ENCODE peak calls at places on chromosomes 12 and 14, in four cellular contexts. Z is HepG2, S is H1, B is GM12878. X is an unnamed sample.

GRCh38 chr14:64910847-64911495 is 3.3 kb upstream of the CHURC1 start:
- DNase-seq in Z (peak; percentile 19), S (no peak), B (no peak), X (peak; percentile 35)

GRCh38 chr14:101033446-101034165 is 130.1 kb upstream of the RTL1 start:
- DNase-seq in Z (no peak), S (no peak), B (no peak), X (no peak)

GRCh38 chr14:44448816-44449411 is 58.2 kb downstream of the FSCB start:
- DNase-seq in Z (peak; percentile 14), S (no peak), B (no peak), X (no peak)

GRCh38 chr12:87136330-87136976 is 880.3 kb upstream of the MGAT4C start:
- DNase-seq in Z (no peak), S (no peak), B (no peak), X (no peak)

GRCh38 chr12:14825256-14825655 is 11.3 kb upstream of the SMCO3 start:
- DNase-seq in Z (no peak), S (no peak), B (no peak), X (no peak)

GRCh38 chr12:42473130-42473529 is 116.4 kb downstream of the PRICKLE1 start:
- DNase-seq in Z (no peak), S (no peak), B (no peak), X (no peak)

GRCh38 chr12:27542628-27543027 is 18.6 kb downstream of the PPFIBP1 start:
- DNase-seq in Z (no peak), S (no peak), B (no peak), X (no peak)

GRCh38 chr14:53148612-53149202 is 4.4 kb downstream of the DDHD1 start:
- DNase-seq in Z (no peak), S (no peak), B (peak; percentile 57), X (no peak)

GRCh38 chr12:48292030-48292429 is 58.7 kb downstream of the ZNF641 start:
- DNase-seq in Z (no peak), S (no peak), B (no peak), X (no peak)

GRCh38 chr12:103647267-103647666 is 60.2 kb downstream of the STAB2 start:
- DNase-seq in Z (no peak), S (no peak), B (no peak), X (no peak)

GRCh38 chr14:52876311-52876710 is 74.5 kb downstream of the FERMT2 start:
- DNase-seq in Z (no peak), S (no peak), B (no peak), X (no peak)

GRCh38 chr12:43288666-43289065 is 263.3 kb downstream of the ADAMTS20 start:
- DNase-seq in Z (no peak), S (no peak), B (no peak), X (no peak)

GRCh38 chr12:25004447-25004846 is 55.5 kb upstream of the BCAT1 start:
- DNase-seq in Z (no peak), S (no peak), B (no peak), X (no peak)

GRCh38 chr12:49967777-49968250 is 4.9 kb upstream of the AQP6 start:
- DNase-seq in Z (no peak), S (no peak), B (no peak), X (no peak)

GRCh38 chr12:123106640-123107359 is 44.1 kb downstream of the PITPNM2 start:
- DNase-seq in Z (no peak), S (no peak), B (no peak), X (no peak)

GRCh38 chr14:103391048-103391447 is 5.8 kb downstream of the MARK3 start:
- DNase-seq in Z (peak; percentile 44), S (no peak), B (no peak), X (peak; percentile 61)

GRCh38 chr12:12505544-12506501 is 56.8 kb downstream of the DUSP16 start:
- DNase-seq in Z (peak; percentile 53), S (no peak), B (peak; percentile 94), X (peak; percentile 77)

GRCh38 chr12:107133462-107133861 is 40.1 kb upstream of the CRY1 start:
- DNase-seq in Z (no peak), S (no peak), B (no peak), X (no peak)

GRCh38 chr12:12776261-12776660 is 9.2 kb upstream of the APOLD1 start:
- DNase-seq in Z (peak; percentile 13), S (no peak), B (no peak), X (no peak)

GRCh38 chr14:68248481-68249255 is 429.1 kb downstream of the RAD51B start:
- DNase-seq in Z (peak; percentile 54), S (no peak), B (peak; percentile 89), X (peak; percentile 64)

GRCh38 chr12:49287876-49288275 is 7.1 kb upstream of the PRPH start:
- DNase-seq in Z (no peak), S (no peak), B (no peak), X (no peak)

GRCh38 chr12:66014818-66015217 is 115.7 kb downstream of the LLPH start:
- DNase-seq in Z (peak; percentile 13), S (no peak), B (no peak), X (no peak)

GRCh38 chr14:76937181-76938091 is 91.1 kb downstream of the IRF2BPL start:
- DNase-seq in Z (no peak), S (no peak), B (no peak), X (peak; percentile 93)

GRCh38 chr12:26124491-26125450 is at the start of gene BHLHE41:
- DNase-seq in Z (no peak), S (no peak), B (no peak), X (peak; percentile 77)

GRCh38 chr12:1424674-1425395 is 169.5 kb downstream of the FBXL14 start:
- DNase-seq in Z (no peak), S (no peak), B (no peak), X (no peak)

GRCh38 chr12:92365333-92365732 is 219.7 kb upstream of the BTG1 start:
- DNase-seq in Z (no peak), S (no peak), B (peak; percentile 43), X (no peak)

GRCh38 chr12:51631591-51631990 is 40.6 kb downstream of the SCN8A start:
- DNase-seq in Z (no peak), S (no peak), B (no peak), X (no peak)

GRCh38 chr14:74402264-74403251 is 23.5 kb downstream of the SYNDIG1L start:
- DNase-seq in Z (no peak), S (no peak), B (no peak), X (peak; percentile 47)

DNA sequence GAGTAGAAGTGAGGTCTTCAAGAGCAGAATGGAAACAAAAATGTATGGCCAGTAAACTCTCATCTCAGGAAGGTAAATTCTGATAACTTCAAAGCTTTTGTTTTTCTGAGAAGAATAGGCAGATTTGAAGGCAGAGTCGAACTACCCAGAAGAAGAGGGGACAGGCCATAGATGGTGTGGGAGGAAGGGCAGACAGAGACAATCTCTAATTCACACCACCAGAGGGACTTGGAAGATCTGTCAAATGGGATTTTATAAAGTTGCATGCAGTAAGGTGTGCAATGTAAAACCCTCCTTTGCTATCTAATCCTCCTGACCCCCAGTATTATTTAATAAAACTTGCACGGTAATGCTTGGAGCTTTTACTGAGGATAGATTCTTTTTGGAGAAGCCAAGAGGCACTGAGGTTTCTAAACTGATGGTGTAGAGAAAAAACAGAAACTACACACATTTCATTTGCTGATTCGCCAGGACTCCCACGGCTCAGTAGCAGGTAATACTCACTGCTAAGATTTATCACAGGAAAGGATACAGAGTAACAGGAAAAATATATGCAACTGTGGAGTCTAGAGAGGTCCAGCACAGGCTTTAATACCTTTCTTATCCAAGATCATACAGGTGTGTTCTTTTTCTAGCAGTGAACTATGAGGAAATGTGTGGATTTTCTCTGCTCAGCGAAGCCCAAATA is 18.3 kb downstream of the SLC38A2 start:
- DNase-seq in Z (no peak), S (no peak), B (no peak), X (no peak)
- TF ChIP-seq JUND in Z (no peak), S (no peak), B (no peak), X (no peak)

DNA sequence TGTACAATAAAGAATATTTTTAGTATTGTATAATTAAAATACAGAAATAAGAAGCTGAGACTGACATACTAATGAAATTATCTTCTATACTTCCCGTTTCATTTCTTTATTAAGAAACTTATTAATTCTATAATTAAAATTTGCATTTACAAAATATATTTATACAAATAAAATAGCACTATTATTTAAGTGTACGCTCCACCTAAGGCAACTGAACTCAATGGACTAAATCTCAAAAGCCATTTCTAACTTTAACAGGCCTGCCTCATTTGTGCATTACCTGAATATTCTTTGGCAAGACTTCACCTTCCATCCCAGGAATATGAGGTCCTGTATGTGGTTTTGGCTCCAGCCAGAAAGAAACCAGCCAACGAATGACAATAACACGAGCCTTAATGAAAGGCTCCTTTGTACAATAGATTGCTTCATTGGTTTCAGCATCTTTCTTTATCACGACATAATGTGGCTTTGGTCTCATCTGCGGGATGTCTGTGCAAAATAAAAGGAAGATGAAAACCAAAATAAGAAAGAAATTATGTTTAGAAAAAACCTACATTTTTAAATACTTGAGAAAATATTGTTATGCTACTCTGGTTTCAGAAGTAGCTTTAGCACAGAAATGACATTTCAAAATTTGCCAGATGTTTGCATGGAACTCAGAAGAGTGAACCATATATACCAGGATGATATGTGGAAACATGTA is 58.7 kb downstream of the RALGAPA1 start:
- DNase-seq in Z (no peak), S (no peak), B (no peak), X (no peak)
- TF ChIP-seq TCF12 in Z (no peak), S (no peak), B (no peak), X (no peak)

GRCh38 chr12:88339254-88339949 is 197.3 kb downstream of the TMTC3 start:
- DNase-seq in Z (no peak), S (no peak), B (no peak), X (no peak)
- TF ChIP-seq JUND in Z (no peak), S (no peak), B (no peak), X (no peak)

DNA sequence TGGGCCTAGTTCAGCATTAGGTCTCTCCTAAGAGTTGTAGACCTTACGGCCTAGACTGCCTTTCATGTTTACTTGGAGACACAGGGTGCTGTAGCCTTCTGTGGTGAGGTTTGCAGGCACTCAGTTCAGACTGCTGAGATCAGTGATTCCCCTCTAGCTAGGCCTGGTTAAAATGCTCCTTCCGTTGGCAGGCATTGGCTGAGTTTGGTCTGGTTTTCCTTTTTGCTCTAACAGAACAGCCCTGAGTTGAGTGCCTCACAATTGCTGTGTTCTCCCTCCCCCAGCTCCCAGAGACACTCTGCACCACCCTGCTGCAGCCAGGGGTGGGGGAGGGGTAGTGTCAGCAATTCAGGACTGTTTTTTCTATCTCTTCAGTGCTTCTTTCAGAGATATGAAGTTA is 178.9 kb upstream of the DYRK2 start:
- DNase-seq in Z (no peak), S (no peak), B (no peak), X (no peak)
- TF ChIP-seq TCF12 in Z (no peak), S (peak; percentile 14), B (no peak), X (no peak)

GRCh38 chr14:22026527-22026926 is 352.9 kb upstream of the OR4E1 start:
- DNase-seq in Z (no peak), S (no peak), B (no peak), X (no peak)

GRCh38 chr14:22024117-22024516 is 350.5 kb upstream of the OR4E1 start:
- DNase-seq in Z (no peak), S (no peak), B (no peak), X (no peak)

DNA sequence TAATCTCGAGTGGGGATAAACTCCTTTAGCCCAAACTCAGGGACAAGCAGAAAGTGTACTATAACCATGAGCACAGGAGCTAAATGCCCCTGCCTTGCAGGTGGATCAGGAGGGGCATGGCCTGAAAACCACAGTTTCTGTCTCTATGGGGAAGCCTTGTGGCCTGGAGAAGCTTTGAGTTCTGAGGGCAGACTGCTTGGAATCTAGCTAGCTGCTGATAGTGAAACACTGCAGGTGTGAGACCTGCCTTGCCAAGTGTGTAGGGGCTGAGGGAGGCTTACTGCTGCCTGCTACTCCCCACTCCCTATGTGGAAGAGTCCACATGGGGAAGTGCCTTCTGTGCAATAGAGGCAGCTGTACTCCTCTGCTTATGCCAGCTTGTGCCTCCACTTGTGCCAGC is 352.3 kb upstream of the OR4E1 start:
- DNase-seq in Z (no peak), S (no peak), B (no peak), X (no peak)
- TF ChIP-seq JUND in Z (no peak), S (no peak), B (no peak), X (no peak)